ENCODE peak calls at places on chromosome 18, in six cellular contexts. K is effector memory CD4-positive, alpha-beta T cell; Q is endothelial cell of umbilical vein; Z is NT2/D1; E is HepG2; H is upper lobe of right lung. A is an unnamed sample.

GRCh38 chr18:66682855-66683322 is 79.0 kb upstream of the CDH19 start:
- DNase-seq in Q (peak; percentile 88), Z (no peak), E (no peak), H (no peak), K (no peak), A (no peak)

GRCh38 chr18:41993151-41993550 is 38.1 kb downstream of the PIK3C3 start:
- DNase-seq in K (no peak), H (no peak), Q (no peak), Z (no peak), E (no peak), A (no peak)

GRCh38 chr18:27649621-27650020 is 464.5 kb upstream of the CHST9 start:
- DNase-seq in K (no peak), H (no peak), Z (no peak), E (no peak), Q (no peak), A (no peak)

GRCh38 chr18:56538756-56539155 is 99.6 kb downstream of the TXNL1 start:
- DNase-seq in H (no peak), E (no peak), K (no peak), Q (no peak), Z (no peak), A (no peak)

GRCh38 chr18:10841203-10841602 is 308.2 kb downstream of the PIEZO2 start:
- DNase-seq in Q (no peak), H (no peak), E (no peak), Z (no peak), K (no peak), A (no peak)

GRCh38 chr18:48926420-48926857 is 24.3 kb downstream of the SMAD7 start:
- DNase-seq in K (no peak), H (no peak), Q (no peak), Z (no peak), E (peak; percentile 89), A (no peak)

GRCh38 chr18:61402761-61403160 is 69.5 kb downstream of the CDH20 start:
- DNase-seq in Q (no peak), H (no peak), Z (no peak), K (no peak), E (no peak), A (no peak)

GRCh38 chr18:63244585-63244984 is 75.0 kb downstream of the BCL2 start:
- DNase-seq in E (no peak), K (no peak), Q (no peak), Z (no peak), H (no peak), A (no peak)

GRCh38 chr18:54157646-54158045 is 66.8 kb downstream of the MBD2 start:
- DNase-seq in K (no peak), Z (no peak), E (no peak), H (no peak), Q (no peak), A (no peak)

GRCh38 chr18:47263197-47263827 is 11.9 kb upstream of the SKOR2 start:
- DNase-seq in E (no peak), Q (no peak), K (no peak), Z (no peak), H (no peak), A (peak; percentile 91)

GRCh38 chr18:47261902-47262301 is 10.4 kb upstream of the SKOR2 start:
- DNase-seq in Z (no peak), H (no peak), K (no peak), E (no peak), Q (no peak), A (peak; percentile 59)

GRCh38 chr18:47262397-47263196 is 11.1 kb upstream of the SKOR2 start:
- DNase-seq in Z (no peak), H (no peak), E (no peak), K (no peak), Q (no peak), A (peak; percentile 56)

GRCh38 chr18:47263828-47264314 is 12.4 kb upstream of the SKOR2 start:
- DNase-seq in K (no peak), H (no peak), Z (no peak), Q (no peak), E (no peak), A (peak; percentile 76)

DNA sequence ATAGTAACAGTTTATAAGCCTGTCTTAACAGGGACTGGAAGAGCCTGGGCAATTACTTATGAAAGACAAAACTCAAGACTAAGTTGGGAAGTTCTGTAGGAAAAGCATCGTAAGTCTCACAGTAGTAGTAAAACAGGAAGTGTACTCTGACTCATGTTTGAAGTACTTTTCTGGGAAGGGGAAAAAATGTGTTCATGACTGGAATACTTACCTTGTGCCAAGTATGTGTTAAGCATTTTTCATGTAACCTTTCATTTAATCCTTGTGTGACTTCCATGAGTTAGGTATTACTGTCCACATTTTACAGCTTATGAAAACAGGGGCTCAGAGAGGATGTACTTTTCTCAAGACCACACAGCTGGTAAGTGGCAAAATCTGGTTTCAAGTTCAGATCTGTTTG is 13.7 kb upstream of the SKOR2 start:
- DNase-seq in E (no peak), Z (no peak), K (no peak), H (no peak), Q (no peak), A (no peak)
- H3K27me3 ChIP-seq in E (peaks cover 1% of the 10 kb centered on the region), Z (peaks cover 56% of the 10 kb centered on the region), K (peaks cover 19% of the 10 kb centered on the region), H (peaks cover 67% of the 10 kb centered on the region), Q (peaks cover 39% of the 10 kb centered on the region), A (peaks cover 56% of the 10 kb centered on the region)

GRCh38 chr18:2680216-2680792 is 24.8 kb downstream of the SMCHD1 start:
- DNase-seq in H (no peak), Z (no peak), E (no peak), Q (no peak), K (no peak), A (no peak)
- H3K36me3 ChIP-seq in H (peaks cover 43% of the 10 kb centered on the region), Z (peaks cover 22% of the 10 kb centered on the region), E (peaks cover 8% of the 10 kb centered on the region), Q (peaks cover 2% of the 10 kb centered on the region), K (peaks cover 29% of the 10 kb centered on the region), A (no peaks in the 10 kb centered on the region)

GRCh38 chr18:35974181-35974580 is 1.7 kb downstream of the RMP24 start:
- DNase-seq in Q (no peak), H (no peak), K (no peak), Z (no peak), E (no peak), A (no peak)
- H3K4me3 ChIP-seq in Q (no peak overlapping the region), H (no peak overlapping the region), K (no peak overlapping the region), Z (no peak overlapping the region), E (no peak overlapping the region), A (no peak overlapping the region)

DNA sequence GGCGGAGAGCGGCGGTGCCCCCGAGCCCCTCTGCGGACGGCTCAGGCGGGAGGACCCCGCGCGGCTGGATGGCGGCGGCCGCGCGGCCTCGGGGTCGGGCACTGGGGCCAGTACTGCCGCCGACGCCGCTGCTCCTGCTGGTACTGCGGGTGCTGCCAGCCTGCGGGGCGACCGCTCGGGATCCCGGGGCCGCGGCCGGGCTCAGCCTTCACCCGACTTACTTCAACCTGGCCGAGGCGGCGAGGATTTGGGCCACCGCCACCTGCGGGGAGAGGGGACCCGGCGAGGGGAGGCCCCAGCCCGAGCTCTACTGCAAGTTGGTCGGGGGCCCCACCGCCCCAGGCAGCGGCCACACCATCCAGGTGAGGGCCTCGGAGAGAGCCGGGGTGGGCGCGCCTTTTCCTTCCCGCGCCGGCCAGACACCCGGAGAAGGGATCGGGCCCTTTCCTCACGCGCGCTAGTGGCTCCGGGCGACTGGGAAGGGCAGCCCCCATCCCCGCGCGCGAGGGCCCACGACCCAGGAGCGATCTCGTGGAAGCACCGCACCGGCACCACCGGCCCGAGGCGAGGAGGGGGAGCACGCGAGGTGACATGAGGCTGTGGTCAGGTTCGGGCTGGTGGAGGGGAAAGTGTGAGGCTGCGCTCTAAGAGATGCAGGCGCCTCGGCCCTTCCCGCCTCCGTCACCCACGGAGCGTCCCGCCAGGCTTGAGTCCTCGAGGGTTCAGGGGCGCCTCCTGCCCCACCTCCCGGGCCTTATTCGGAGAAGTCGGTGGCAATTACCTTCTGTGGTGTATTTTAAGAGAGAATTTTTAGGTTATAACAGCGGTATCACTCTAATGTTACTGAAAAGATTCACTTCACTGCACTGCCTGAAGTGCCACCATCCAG is 607 bp downstream of the LAMA3 start:
- DNase-seq in H (peak; percentile 74), Q (peak; percentile 12), K (no peak), E (no peak), Z (no peak), A (peak; percentile 84)
- H3K27me3 ChIP-seq in H (peaks cover 34% of the 10 kb centered on the region), Q (no peaks in the 10 kb centered on the region), K (peaks cover 35% of the 10 kb centered on the region), E (peaks cover 5% of the 10 kb centered on the region), Z (peaks cover 41% of the 10 kb centered on the region), A (peaks cover 35% of the 10 kb centered on the region)

DNA sequence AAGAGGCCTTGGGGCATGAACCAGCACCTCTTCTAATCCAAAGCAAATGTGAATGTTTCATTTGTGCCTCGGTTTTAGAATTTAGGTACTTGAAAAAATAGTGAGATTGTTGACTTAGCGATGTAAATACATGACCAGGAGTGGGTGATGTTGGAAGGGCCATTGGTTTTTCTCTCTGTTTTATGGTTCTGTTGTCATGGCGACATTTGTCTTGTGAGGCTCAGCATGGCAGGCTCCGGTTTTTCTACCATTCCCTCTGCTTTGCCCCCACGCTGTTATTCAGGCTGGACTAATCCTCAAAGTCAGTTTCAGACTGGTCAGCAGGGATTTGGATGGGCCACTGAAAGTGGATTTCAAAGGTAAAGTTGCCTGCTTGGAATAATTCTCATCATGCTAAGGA is 255.4 kb downstream of the ALPK2 start:
- DNase-seq in Z (no peak), K (no peak), E (no peak), Q (no peak), H (no peak), A (no peak)
- H3K36me3 ChIP-seq in Z (peaks cover 60% of the 10 kb centered on the region), K (no peaks in the 10 kb centered on the region), E (peaks cover 11% of the 10 kb centered on the region), Q (peaks cover 5% of the 10 kb centered on the region), H (peaks cover 30% of the 10 kb centered on the region), A (peaks cover 11% of the 10 kb centered on the region)

GRCh38 chr18:35059280-35059927 is 18.2 kb downstream of the MAPRE2 start:
- DNase-seq in E (no peak), Q (no peak), K (no peak), Z (no peak), H (no peak), A (no peak)
- H3K4me3 ChIP-seq in E (no peak overlapping the region), Q (no peak overlapping the region), K (no peak overlapping the region), Z (no peak overlapping the region), H (no peak overlapping the region), A (no peak overlapping the region)

GRCh38 chr18:25349926-25350560 is 1.9 kb downstream of the ZNF521 start:
- DNase-seq in E (no peak), K (no peak), Z (no peak), H (no peak), Q (no peak), A (peak; percentile 80)
- H3K27me3 ChIP-seq in E (no peaks in the 10 kb centered on the region), K (peaks cover 22% of the 10 kb centered on the region), Z (peaks cover 14% of the 10 kb centered on the region), H (peaks cover 16% of the 10 kb centered on the region), Q (no peaks in the 10 kb centered on the region), A (peaks cover 72% of the 10 kb centered on the region)

GRCh38 chr18:79744625-79745024 is 53.1 kb upstream of the KCNG2 start:
- DNase-seq in K (no peak), Q (no peak), Z (no peak), H (peak; percentile 52), E (no peak), A (no peak)
- H3K36me3 ChIP-seq in K (peaks cover 54% of the 10 kb centered on the region), Q (no peaks in the 10 kb centered on the region), Z (peaks cover 71% of the 10 kb centered on the region), H (peaks cover 26% of the 10 kb centered on the region), E (peaks cover 5% of the 10 kb centered on the region), A (peaks cover 2% of the 10 kb centered on the region)

DNA sequence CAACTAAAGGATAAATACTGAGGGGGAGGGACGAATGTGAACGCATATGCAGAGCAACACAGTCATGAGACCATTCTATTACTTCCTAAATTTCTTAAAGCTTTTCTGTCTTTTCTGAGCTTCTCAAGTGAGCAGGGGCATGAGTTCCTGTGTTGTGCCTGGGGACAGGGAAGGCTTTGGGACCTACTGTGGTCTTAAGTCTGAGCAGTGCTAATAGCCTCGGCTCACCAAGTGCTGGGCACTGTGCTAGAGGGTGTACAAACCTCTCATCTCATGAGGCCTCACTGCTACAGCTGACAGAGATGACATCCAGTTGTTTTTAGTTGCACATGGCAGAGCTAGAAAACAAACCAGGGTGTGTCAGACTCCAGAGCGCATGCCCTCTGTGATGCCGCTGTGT is 182.4 kb downstream of the NEDD4L start:
- DNase-seq in H (no peak), E (no peak), Q (no peak), Z (no peak), K (no peak), A (no peak)
- H3K4me3 ChIP-seq in H (no peak overlapping the region), E (no peak overlapping the region), Q (no peak overlapping the region), Z (no peak overlapping the region), K (no peak overlapping the region), A (no peak overlapping the region)